ENCODE peak calls at places on chromosomes 2 and 18, in four cellular contexts. O is GM12878, G is WTC11, J is H1. P is an unnamed sample.

GRCh38 chr2:54763636-54764291 is 40.3 kb downstream of the EML6 start:
- DNase-seq in G (peak), O (no peak), J (no peak), P (peak)

GRCh38 chr2:73701968-73702665 is 35.0 kb downstream of the TPRKB start:
- DNase-seq in J (no peak), O (no peak), G (no peak), P (no peak)

GRCh38 chr2:176138526-176139169 is 9.1 kb downstream of the HOXD8 start:
- DNase-seq in J (no peak), O (no peak), G (no peak), P (no peak)

GRCh38 chr2:148720501-148720998 is 76.0 kb downstream of the EPC2 start:
- DNase-seq in J (no peak), O (no peak), G (no peak), P (no peak)

GRCh38 chr2:1649103-1649870 is 95.0 kb downstream of the PXDN start:
- DNase-seq in O (no peak), G (no peak), J (no peak), P (no peak)

GRCh38 chr18:46084431-46084830 is 12.4 kb upstream of the PSTPIP2 start:
- DNase-seq in J (no peak), O (no peak), G (no peak), P (no peak)

GRCh38 chr2:231929961-231930600 is 3.9 kb upstream of the NPPC start:
- DNase-seq in G (peak), O (no peak), J (no peak), P (peak)

GRCh38 chr2:20148841-20149702 is 75.9 kb downstream of the SDC1 start:
- DNase-seq in J (no peak), O (no peak), G (no peak), P (no peak)

GRCh38 chr18:61435064-61435652 is 101.9 kb downstream of the CDH20 start:
- DNase-seq in J (no peak), O (no peak), G (no peak), P (peak)

GRCh38 chr2:55228224-55228563 is 3.9 kb downstream of the CLHC1 start:
- DNase-seq in J (no peak), O (no peak), G (no peak), P (no peak)

GRCh38 chr2:174597347-174598047 is at the start of gene WIPF1:
- DNase-seq in J (no peak), O (peak), G (no peak), P (no peak)

GRCh38 chr2:45543257-45543656 is 67.8 kb downstream of the SRBD1 start:
- DNase-seq in J (no peak), O (no peak), G (no peak), P (no peak)

GRCh38 chr2:55180374-55180773 is 51.7 kb downstream of the CLHC1 start:
- DNase-seq in O (no peak), G (no peak), J (no peak), P (no peak)

GRCh38 chr18:74283255-74283554 is 8.6 kb downstream of the CYB5A start:
- DNase-seq in G (no peak), J (no peak), O (no peak), P (no peak)

GRCh38 chr18:74284501-74285004 is 7.2 kb downstream of the CYB5A start:
- DNase-seq in G (no peak), O (no peak), J (no peak), P (no peak)

GRCh38 chr18:74281639-74282358 is 10.0 kb downstream of the CYB5A start:
- DNase-seq in J (no peak), O (no peak), G (no peak), P (no peak)

GRCh38 chr18:74282359-74283254 is 9.2 kb downstream of the CYB5A start:
- DNase-seq in J (no peak), O (no peak), G (peak), P (no peak)

GRCh38 chr18:74283646-74284045 is 8.1 kb downstream of the CYB5A start:
- DNase-seq in G (no peak), J (no peak), O (no peak), P (no peak)
- TF ChIP-seq SP1 in G (no peak), J (no peak), O (no peak), P (no peak)

GRCh38 chr2:134839649-134840048 is 1.2 kb downstream of the ACMSD start:
- DNase-seq in O (no peak), G (no peak), J (no peak), P (no peak)

GRCh38 chr2:134835471-134835870 is 2.9 kb upstream of the ACMSD start:
- DNase-seq in G (no peak), J (no peak), O (no peak), P (no peak)

GRCh38 chr2:134838143-134838620 is at the start of gene ACMSD:
- DNase-seq in J (no peak), G (no peak), O (no peak), P (no peak)

DNA sequence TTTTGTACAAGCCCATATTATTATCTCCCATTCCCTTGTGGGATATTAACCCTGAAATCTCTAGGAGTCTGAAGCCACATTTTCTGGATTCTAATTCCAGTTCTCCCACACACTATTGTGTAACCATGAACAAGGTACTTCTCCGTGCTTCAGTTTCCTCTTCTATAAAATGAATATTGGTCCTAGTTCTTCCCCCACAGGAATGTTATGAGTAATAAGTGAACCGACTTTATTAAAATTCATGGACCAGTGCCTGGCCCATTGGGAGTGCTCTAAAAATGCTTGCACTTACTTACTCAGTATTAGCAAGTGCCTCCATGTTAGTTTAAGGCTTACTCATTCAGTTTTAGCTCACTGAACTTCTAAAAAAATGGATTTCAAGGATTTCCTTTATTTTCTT is 1.4 kb upstream of the ACMSD start:
- DNase-seq in J (no peak), G (no peak), O (no peak), P (no peak)
- TF ChIP-seq SP1 in J (no peak), G (no peak), O (no peak), P (no peak)

DNA sequence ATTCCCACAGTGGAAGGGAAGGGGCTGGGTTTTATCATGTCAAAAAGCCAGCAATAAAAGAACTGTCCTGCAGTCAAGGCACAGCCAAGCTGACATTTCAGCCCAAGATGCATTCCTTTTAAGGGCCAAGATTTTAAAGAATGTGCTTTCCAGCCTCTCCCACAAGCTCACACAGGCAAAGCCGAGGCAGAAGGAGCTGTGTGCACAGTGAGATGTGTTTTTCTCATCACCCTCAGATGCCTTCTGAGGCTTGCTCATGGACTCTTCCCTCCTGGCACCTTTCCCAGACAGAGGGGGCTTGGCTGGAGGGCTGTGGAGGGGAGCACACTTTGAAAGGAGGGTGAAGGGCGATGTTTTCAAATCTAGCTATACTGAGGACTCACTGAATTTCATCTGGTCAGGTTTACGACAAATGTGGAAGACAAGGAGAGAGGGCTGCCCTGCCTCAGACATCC is 97.7 kb upstream of the KLHL29 start:
- DNase-seq in O (no peak), J (no peak), G (no peak), P (no peak)
- TF ChIP-seq SP1 in O (no peak), J (no peak), G (no peak), P (no peak)

GRCh38 chr2:150292192-150292591 is 195.3 kb downstream of the RND3 start:
- DNase-seq in J (no peak), G (no peak), O (no peak), P (no peak)

GRCh38 chr2:150295544-150295943 is 191.9 kb downstream of the RND3 start:
- DNase-seq in O (no peak), J (no peak), G (no peak), P (no peak)

GRCh38 chr2:150293771-150294170 is 193.7 kb downstream of the RND3 start:
- DNase-seq in J (no peak), O (no peak), G (no peak), P (no peak)

GRCh38 chr2:150292807-150293206 is 194.7 kb downstream of the RND3 start:
- DNase-seq in O (no peak), G (no peak), J (no peak), P (no peak)

DNA sequence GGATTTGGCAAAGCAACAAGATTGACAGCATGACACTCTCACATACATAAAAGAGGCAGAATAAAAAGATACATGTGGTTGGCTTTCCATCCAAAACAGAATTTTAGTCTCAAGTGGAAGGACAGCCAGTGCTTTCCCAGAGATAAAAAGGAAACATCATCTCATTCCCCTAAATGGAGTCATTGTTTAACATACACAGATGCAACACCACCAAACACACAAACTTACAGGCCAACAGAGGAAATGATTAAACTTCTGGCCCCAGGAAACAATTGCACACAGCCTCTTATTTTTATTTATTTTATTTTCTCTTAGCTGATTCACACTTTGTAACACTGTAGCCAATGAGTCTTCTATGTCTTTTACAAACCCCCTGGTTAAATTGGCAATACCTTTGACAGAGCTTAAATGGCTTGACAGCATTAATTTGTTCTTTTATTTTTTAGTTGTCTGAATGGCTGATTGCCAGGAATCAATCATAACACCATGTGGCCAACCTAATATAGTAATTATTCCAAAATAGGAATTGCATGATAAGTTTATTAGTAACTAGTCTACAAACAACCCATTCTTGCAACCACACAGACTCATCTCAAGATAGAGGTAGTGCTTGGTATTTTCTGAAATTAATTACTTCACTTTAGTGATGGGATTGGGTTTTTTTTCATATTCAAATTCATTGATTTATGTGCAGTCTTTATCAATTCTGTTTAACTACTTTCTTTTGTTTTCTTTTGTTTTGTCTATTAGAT is 190.5 kb downstream of the RND3 start:
- DNase-seq in G (no peak), O (no peak), J (no peak), P (no peak)
- TF ChIP-seq SP1 in G (no peak), O (no peak), J (no peak), P (no peak)